ENCODE peak calls at places on chromosomes 5 and 9, in four cellular contexts. P is stimulated activated CD8-positive, alpha-beta memory T cell treated with anti-CD3 and anti-CD28 coated beads, Interleukin-15, amount 100 ng/mL, for 1 hour; Q is sciatic nerve; W is NCI-H1417. M is an unnamed sample.

GRCh38 chr5:11878846-11879245 is 25.4 kb downstream of the CTNND2 start:
- DNase-seq in P (no peak), W (no peak), Q (no peak), M (peak)

GRCh38 chr9:83920469-83920941 is 727 bp downstream of the KIF27 start:
- DNase-seq in P (no peak), W (peak), Q (peak), M (peak)

GRCh38 chr5:133244242-133244641 is 192.4 kb downstream of the HSPA4 start:
- DNase-seq in P (no peak), W (no peak), Q (no peak), M (no peak)

GRCh38 chr9:120755827-120756434 is 37.3 kb downstream of the FBXW2 start:
- DNase-seq in W (peak), Q (no peak), P (peak), M (peak)

GRCh38 chr9:128182872-128183528 is 8.4 kb downstream of the CIZ1 start:
- DNase-seq in W (no peak), Q (no peak), P (no peak), M (no peak)

GRCh38 chr5:78761831-78762230 is 113.3 kb upstream of the LHFPL2 start:
- DNase-seq in Q (no peak), P (no peak), W (no peak), M (no peak)

GRCh38 chr5:19519448-19519847 is 468.6 kb downstream of the CDH18 start:
- DNase-seq in P (no peak), W (no peak), Q (no peak), M (no peak)

GRCh38 chr9:135295556-135296300 is 183.9 kb upstream of the PPP1R26 start:
- DNase-seq in P (no peak), Q (no peak), W (no peak), M (no peak)

GRCh38 chr5:82784521-82784920 is 292.7 kb downstream of the TMEM167A start:
- DNase-seq in P (no peak), Q (no peak), W (no peak), M (no peak)

GRCh38 chr9:116075191-116075590 is 78.4 kb upstream of the PAPPA start:
- DNase-seq in P (no peak), W (no peak), Q (no peak), M (no peak)

GRCh38 chr5:68074048-68074632 is 141.4 kb upstream of the PIK3R1 start:
- DNase-seq in Q (no peak), P (no peak), W (no peak), M (no peak)

GRCh38 chr9:33076031-33076359 is 479 bp downstream of the SMU1 start:
- DNase-seq in W (no peak), Q (no peak), P (no peak), M (no peak)

GRCh38 chr9:37512439-37512838 is 26.7 kb downstream of the POLR1E start:
- DNase-seq in W (no peak), Q (no peak), P (no peak), M (no peak)

GRCh38 chr5:6773342-6774035 is 60.3 kb downstream of the TENT4A start:
- DNase-seq in Q (no peak), P (no peak), W (peak), M (no peak)

GRCh38 chr5:128965011-128965637 is at the start of gene SLC27A6:
- DNase-seq in W (no peak), P (no peak), Q (no peak), M (no peak)

GRCh38 chr5:143177263-143177994 is 226.1 kb downstream of the NR3C1 start:
- DNase-seq in Q (no peak), W (peak), P (no peak), M (no peak)